ENCODE peak calls at places on chromosomes 7 and 10, in six cellular contexts. One of them, this sample, is unnamed.

GRCh38 chr7:98213874-98214810 is 2.9 kb downstream of the BHLHA15 start:
- DNase-seq in mesenteric fat pad: peak
- DNase-seq in Right ventricle myocardium superior: peak
- DNase-seq in EL: no peak
- DNase-seq in T follicular helper cell: no peak
- DNase-seq in cerebellar nuclear complex: no peak
- DNase-seq in this sample: no peak

GRCh38 chr10:8247191-8247590 is 192.7 kb downstream of the GATA3 start:
- DNase-seq in T follicular helper cell: no peak
- DNase-seq in EL: no peak
- DNase-seq in Right ventricle myocardium superior: no peak
- DNase-seq in cerebellar nuclear complex: no peak
- DNase-seq in mesenteric fat pad: no peak
- DNase-seq in this sample: no peak

GRCh38 chr7:98303906-98304305 is 22.4 kb downstream of the BRI3 start:
- DNase-seq in T follicular helper cell: no peak
- DNase-seq in Right ventricle myocardium superior: peak
- DNase-seq in cerebellar nuclear complex: no peak
- DNase-seq in mesenteric fat pad: no peak
- DNase-seq in EL: no peak
- DNase-seq in this sample: no peak

GRCh38 chr10:70585555-70586243 is 16.8 kb downstream of the PRF1 start:
- DNase-seq in Right ventricle myocardium superior: no peak
- DNase-seq in cerebellar nuclear complex: no peak
- DNase-seq in mesenteric fat pad: peak
- DNase-seq in EL: no peak
- DNase-seq in T follicular helper cell: no peak
- DNase-seq in this sample: no peak

GRCh38 chr10:49844775-49845561 is 82.8 kb upstream of the OGDHL start:
- DNase-seq in mesenteric fat pad: no peak
- DNase-seq in EL: peak
- DNase-seq in cerebellar nuclear complex: no peak
- DNase-seq in T follicular helper cell: no peak
- DNase-seq in Right ventricle myocardium superior: no peak
- DNase-seq in this sample: no peak

GRCh38 chr7:106823631-106824030 is 41.5 kb upstream of the PIK3CG start:
- DNase-seq in cerebellar nuclear complex: no peak
- DNase-seq in Right ventricle myocardium superior: no peak
- DNase-seq in EL: no peak
- DNase-seq in T follicular helper cell: no peak
- DNase-seq in mesenteric fat pad: no peak
- DNase-seq in this sample: no peak

GRCh38 chr10:43265799-43266721 is 805 bp downstream of the RASGEF1A start:
- DNase-seq in Right ventricle myocardium superior: peak
- DNase-seq in T follicular helper cell: no peak
- DNase-seq in mesenteric fat pad: peak
- DNase-seq in cerebellar nuclear complex: no peak
- DNase-seq in EL: no peak
- DNase-seq in this sample: peak

GRCh38 chr7:156017431-156017830 is 205.2 kb upstream of the SHH start:
- DNase-seq in T follicular helper cell: no peak
- DNase-seq in Right ventricle myocardium superior: no peak
- DNase-seq in cerebellar nuclear complex: no peak
- DNase-seq in EL: no peak
- DNase-seq in mesenteric fat pad: no peak
- DNase-seq in this sample: peak

GRCh38 chr7:32609463-32609862 is 114.2 kb downstream of the AVL9 start:
- DNase-seq in mesenteric fat pad: no peak
- DNase-seq in cerebellar nuclear complex: no peak
- DNase-seq in EL: no peak
- DNase-seq in Right ventricle myocardium superior: no peak
- DNase-seq in T follicular helper cell: no peak
- DNase-seq in this sample: no peak

GRCh38 chr10:34696423-34696822 is 118.7 kb downstream of the PARD3 start:
- DNase-seq in EL: peak
- DNase-seq in cerebellar nuclear complex: no peak
- DNase-seq in mesenteric fat pad: no peak
- DNase-seq in Right ventricle myocardium superior: no peak
- DNase-seq in T follicular helper cell: no peak
- DNase-seq in this sample: no peak

GRCh38 chr7:135486258-135486657 is 23.6 kb downstream of the CNOT4 start:
- DNase-seq in EL: peak
- DNase-seq in mesenteric fat pad: no peak
- DNase-seq in Right ventricle myocardium superior: no peak
- DNase-seq in cerebellar nuclear complex: no peak
- DNase-seq in T follicular helper cell: no peak
- DNase-seq in this sample: no peak

GRCh38 chr10:29712108-29712507 is 77.3 kb upstream of the SVIL start:
- DNase-seq in T follicular helper cell: no peak
- DNase-seq in EL: no peak
- DNase-seq in Right ventricle myocardium superior: no peak
- DNase-seq in mesenteric fat pad: no peak
- DNase-seq in cerebellar nuclear complex: no peak
- DNase-seq in this sample: peak

GRCh38 chr7:69283421-69283820 is 314.9 kb upstream of the AUTS2 start:
- DNase-seq in EL: no peak
- DNase-seq in mesenteric fat pad: no peak
- DNase-seq in cerebellar nuclear complex: no peak
- DNase-seq in T follicular helper cell: no peak
- DNase-seq in Right ventricle myocardium superior: peak
- DNase-seq in this sample: no peak

GRCh38 chr10:113463777-113464176 is 89.1 kb upstream of the HABP2 start:
- DNase-seq in mesenteric fat pad: no peak
- DNase-seq in Right ventricle myocardium superior: no peak
- DNase-seq in T follicular helper cell: no peak
- DNase-seq in EL: no peak
- DNase-seq in cerebellar nuclear complex: no peak
- DNase-seq in this sample: peak

GRCh38 chr7:10672186-10672585 is 301.5 kb upstream of the PHF14 start:
- DNase-seq in cerebellar nuclear complex: no peak
- DNase-seq in mesenteric fat pad: no peak
- DNase-seq in Right ventricle myocardium superior: no peak
- DNase-seq in EL: no peak
- DNase-seq in T follicular helper cell: no peak
- DNase-seq in this sample: no peak

GRCh38 chr10:60171436-60172013 is 218.2 kb downstream of the ANK3 start:
- DNase-seq in mesenteric fat pad: no peak
- DNase-seq in T follicular helper cell: no peak
- DNase-seq in Right ventricle myocardium superior: no peak
- DNase-seq in cerebellar nuclear complex: no peak
- DNase-seq in EL: no peak
- DNase-seq in this sample: no peak

GRCh38 chr10:47374611-47375536 is 9.2 kb downstream of the ZNF488 start:
- DNase-seq in T follicular helper cell: no peak
- DNase-seq in cerebellar nuclear complex: no peak
- DNase-seq in mesenteric fat pad: peak
- DNase-seq in Right ventricle myocardium superior: no peak
- DNase-seq in EL: no peak
- DNase-seq in this sample: peak

GRCh38 chr7:96285579-96285978 is 36.3 kb downstream of the SLC25A13 start:
- DNase-seq in cerebellar nuclear complex: no peak
- DNase-seq in mesenteric fat pad: no peak
- DNase-seq in EL: no peak
- DNase-seq in T follicular helper cell: peak
- DNase-seq in Right ventricle myocardium superior: no peak
- DNase-seq in this sample: no peak

GRCh38 chr7:22291979-22292378 is 65.0 kb downstream of the RAPGEF5 start:
- DNase-seq in Right ventricle myocardium superior: no peak
- DNase-seq in T follicular helper cell: no peak
- DNase-seq in mesenteric fat pad: no peak
- DNase-seq in EL: no peak
- DNase-seq in cerebellar nuclear complex: no peak
- DNase-seq in this sample: no peak

GRCh38 chr7:151117565-151117964 is 31.3 kb downstream of the AGAP3 start:
- DNase-seq in mesenteric fat pad: no peak
- DNase-seq in Right ventricle myocardium superior: no peak
- DNase-seq in cerebellar nuclear complex: no peak
- DNase-seq in EL: no peak
- DNase-seq in T follicular helper cell: peak
- DNase-seq in this sample: no peak

GRCh38 chr10:6269953-6270867 is 67.5 kb downstream of the PFKFB3 start:
- DNase-seq in T follicular helper cell: peak
- DNase-seq in Right ventricle myocardium superior: no peak
- DNase-seq in cerebellar nuclear complex: no peak
- DNase-seq in mesenteric fat pad: no peak
- DNase-seq in EL: peak
- DNase-seq in this sample: peak

GRCh38 chr7:9776900-9777299 is 1196.8 kb upstream of the PHF14 start:
- DNase-seq in mesenteric fat pad: no peak
- DNase-seq in T follicular helper cell: no peak
- DNase-seq in EL: no peak
- DNase-seq in cerebellar nuclear complex: no peak
- DNase-seq in Right ventricle myocardium superior: no peak
- DNase-seq in this sample: no peak

GRCh38 chr7:159027091-159027802 is 117.4 kb downstream of the VIPR2 start:
- DNase-seq in T follicular helper cell: no peak
- DNase-seq in Right ventricle myocardium superior: no peak
- DNase-seq in EL: no peak
- DNase-seq in mesenteric fat pad: peak
- DNase-seq in cerebellar nuclear complex: no peak
- DNase-seq in this sample: peak

GRCh38 chr7:92695308-92696261 is 105.4 kb upstream of the FAM133B start:
- DNase-seq in Right ventricle myocardium superior: peak
- DNase-seq in EL: peak
- DNase-seq in T follicular helper cell: no peak
- DNase-seq in mesenteric fat pad: no peak
- DNase-seq in cerebellar nuclear complex: no peak
- DNase-seq in this sample: no peak

GRCh38 chr7:101138149-101138870 is 11.4 kb downstream of the SERPINE1 start:
- DNase-seq in T follicular helper cell: peak
- DNase-seq in cerebellar nuclear complex: no peak
- DNase-seq in Right ventricle myocardium superior: peak
- DNase-seq in mesenteric fat pad: no peak
- DNase-seq in EL: peak
- DNase-seq in this sample: peak

GRCh38 chr7:123355576-123356195 is 155.9 kb upstream of the SLC13A1 start:
- DNase-seq in Right ventricle myocardium superior: no peak
- DNase-seq in mesenteric fat pad: no peak
- DNase-seq in EL: no peak
- DNase-seq in cerebellar nuclear complex: no peak
- DNase-seq in T follicular helper cell: no peak
- DNase-seq in this sample: no peak

This sample was measured in osteocyte.